ENCODE peak calls at places on chromosomes 16 and 17, in five cellular contexts. Z is stimulated activated CD8-positive, alpha-beta memory T cell treated with anti-CD3 and anti-CD28 coated beads, Interleukin-4, amount 100 ng/mL, for 4 hours; F is stimulated activated CD4-positive, alpha-beta T cell treated with anti-CD3 and anti-CD28 coated beads, TNF-alpha, amount 100 ng/mL, for 1 hour; A is ELR; M is nucleus accumbens. S is an unnamed sample.

GRCh38 chr17:4666296-4666695 is 24.8 kb upstream of the ALOX15 start:
- DNase-seq in Z (no peak), F (no peak), A (no peak), M (no peak), S (no peak)

GRCh38 chr17:81537343-81537855 is 9.2 kb downstream of the FSCN2 start:
- DNase-seq in Z (no peak), F (no peak), A (peak; percentile 46), M (no peak), S (peak; percentile 55)

GRCh38 chr17:78883533-78884131 is 19.4 kb downstream of the CEP295NL start:
- DNase-seq in Z (no peak), F (no peak), A (peak; percentile 99), M (peak; percentile 89), S (no peak)

GRCh38 chr17:146546-146945 is 9.2 kb downstream of the SCGB1C2 start:
- DNase-seq in Z (no peak), F (no peak), A (no peak), M (no peak), S (no peak)

GRCh38 chr17:69609495-69610315 is 195.2 kb downstream of the MAP2K6 start:
- DNase-seq in Z (no peak), F (no peak), A (peak; percentile 68), M (no peak), S (no peak)

GRCh38 chr17:19410875-19411291 is at the start of gene RNF112:
- DNase-seq in Z (no peak), F (no peak), A (peak; percentile 42), M (peak; percentile 60), S (no peak)

GRCh38 chr16:75491876-75492275 is 3.4 kb downstream of the CHST6 start:
- DNase-seq in Z (no peak), F (no peak), A (peak; percentile 44), M (peak; percentile 63), S (no peak)

GRCh38 chr17:80327518-80327917 is 66.9 kb downstream of the RNF213 start:
- DNase-seq in Z (no peak), F (no peak), A (no peak), M (no peak), S (no peak)

GRCh38 chr17:49715221-49715620 is 7.5 kb upstream of the SLC35B1 start:
- DNase-seq in Z (no peak), F (no peak), A (no peak), M (no peak), S (peak; percentile 44)